ENCODE peak calls at places on chromosome 20, in nine cellular contexts. Y is upper lobe of left lung, S is transverse colon, A is cardiac fibroblast, J is nucleus accumbens, N is AG08396, H is A172, R is heart left ventricle, C is lower leg skin. X is an unnamed sample.

GRCh38 chr20:23116301-23117089 is 30.4 kb upstream of the CD93 start:
- DNase-seq in Y (no peak), S (no peak), A (no peak), J (no peak), N (peak; percentile 48), H (peak; percentile 5), R (no peak), C (no peak), X (no peak)

GRCh38 chr20:45945678-45946148 is 11.2 kb downstream of the PCIF1 start:
- DNase-seq in Y (no peak), S (no peak), A (no peak), J (no peak), N (no peak), H (peak; percentile 95), R (no peak), C (no peak), X (no peak)

GRCh38 chr20:3406481-3407425 is 716 bp downstream of the DNAAF9 start:
- DNase-seq in Y (peak; percentile 36), S (peak; percentile 21), A (peak; percentile 79), J (peak; percentile 67), N (peak; percentile 36), H (peak; percentile 45), R (no peak), C (peak; percentile 43), X (no peak)

GRCh38 chr20:60976139-60976538 is 275.9 kb upstream of the CDH4 start:
- DNase-seq in Y (no peak), S (no peak), A (no peak), J (no peak), N (no peak), H (no peak), R (no peak), C (no peak), X (no peak)

GRCh38 chr20:25015986-25016385 is 23.4 kb upstream of the APMAP start:
- DNase-seq in Y (peak; percentile 17), S (peak; percentile 19), A (no peak), J (no peak), N (no peak), H (no peak), R (no peak), C (no peak), X (no peak)

GRCh38 chr20:35305682-35306556 is 13.7 kb upstream of the FAM83C start:
- DNase-seq in Y (peak; percentile 50), S (peak; percentile 59), A (peak; percentile 99), J (no peak), N (peak; percentile 94), H (peak; percentile 100), R (no peak), C (peak; percentile 86), X (peak; percentile 33)

GRCh38 chr20:1370548-1371110 is 22.2 kb downstream of the FKBP1A start:
- DNase-seq in Y (no peak), S (no peak), A (peak; percentile 36), J (no peak), N (peak; percentile 16), H (peak; percentile 43), R (no peak), C (no peak), X (no peak)

GRCh38 chr20:61520761-61521460 is 268.9 kb downstream of the CDH4 start:
- DNase-seq in Y (no peak), S (no peak), A (peak; percentile 61), J (no peak), N (peak; percentile 87), H (peak; percentile 82), R (no peak), C (no peak), X (no peak)

GRCh38 chr20:24149175-24149574 is 160.6 kb upstream of the GGTLC1 start:
- DNase-seq in Y (no peak), S (no peak), A (no peak), J (no peak), N (no peak), H (peak; percentile 87), R (no peak), C (no peak), X (no peak)

GRCh38 chr20:25083141-25083772 is 1.3 kb upstream of the VSX1 start:
- DNase-seq in Y (no peak), S (no peak), A (no peak), J (no peak), N (peak; percentile 35), H (no peak), R (no peak), C (no peak), X (no peak)

GRCh38 chr20:23159256-23159922 is 73.3 kb upstream of the CD93 start:
- DNase-seq in Y (peak; percentile 75), S (no peak), A (no peak), J (no peak), N (no peak), H (no peak), R (no peak), C (no peak), X (no peak)

GRCh38 chr20:64037498-64038213 is 1.7 kb downstream of the C20orf204 start:
- DNase-seq in Y (no peak), S (no peak), A (no peak), J (no peak), N (no peak), H (no peak), R (no peak), C (no peak), X (no peak)

GRCh38 chr20:38447931-38448675 is 13.0 kb upstream of the SNHG17 start:
- DNase-seq in Y (no peak), S (no peak), A (no peak), J (no peak), N (no peak), H (no peak), R (no peak), C (no peak), X (no peak)

GRCh38 chr20:23143098-23143497 is 57.0 kb upstream of the CD93 start:
- DNase-seq in Y (peak; percentile 87), S (peak; percentile 37), A (peak; percentile 85), J (no peak), N (peak; percentile 75), H (peak; percentile 93), R (no peak), C (peak; percentile 78), X (no peak)

GRCh38 chr20:49712118-49712517 is 1.6 kb downstream of the B4GALT5 start:
- DNase-seq in Y (no peak), S (no peak), A (no peak), J (no peak), N (no peak), H (no peak), R (no peak), C (no peak), X (no peak)

GRCh38 chr20:33568378-33569289 is 78.7 kb downstream of the CBFA2T2 start:
- DNase-seq in Y (no peak), S (no peak), A (peak; percentile 5), J (peak; percentile 38), N (no peak), H (no peak), R (no peak), C (peak; percentile 47), X (no peak)

GRCh38 chr20:40948352-40949267 is 80.0 kb upstream of the TOP1 start:
- DNase-seq in Y (no peak), S (no peak), A (peak; percentile 16), J (no peak), N (no peak), H (peak; percentile 81), R (no peak), C (no peak), X (no peak)

GRCh38 chr20:20003088-20003954 is 13.8 kb upstream of the NAA20 start:
- DNase-seq in Y (no peak), S (peak; percentile 27), A (peak; percentile 76), J (peak; percentile 44), N (no peak), H (no peak), R (no peak), C (no peak), X (no peak)

GRCh38 chr20:63074631-63075030 is 67.9 kb upstream of the BHLHE23 start:
- DNase-seq in Y (no peak), S (no peak), A (no peak), J (no peak), N (no peak), H (no peak), R (no peak), C (no peak), X (no peak)

GRCh38 chr20:24681634-24682495 is 212.4 kb downstream of the SYNDIG1 start:
- DNase-seq in Y (no peak), S (no peak), A (no peak), J (no peak), N (no peak), H (peak; percentile 75), R (peak; percentile 45), C (no peak), X (no peak)

GRCh38 chr20:58457083-58457680 is 58.0 kb downstream of the APCDD1L start:
- DNase-seq in Y (no peak), S (no peak), A (peak; percentile 94), J (no peak), N (no peak), H (peak; percentile 71), R (no peak), C (no peak), X (no peak)

GRCh38 chr20:757509-757908 is 10.8 kb downstream of the SLC52A3 start:
- DNase-seq in Y (no peak), S (no peak), A (no peak), J (no peak), N (no peak), H (no peak), R (no peak), C (no peak), X (no peak)

GRCh38 chr20:23132930-23133559 is 46.9 kb upstream of the CD93 start:
- DNase-seq in Y (peak; percentile 68), S (no peak), A (no peak), J (no peak), N (no peak), H (no peak), R (no peak), C (no peak), X (no peak)

GRCh38 chr20:6698723-6699122 is 68.8 kb upstream of the BMP2 start:
- DNase-seq in Y (no peak), S (no peak), A (no peak), J (no peak), N (no peak), H (no peak), R (no peak), C (no peak), X (no peak)

GRCh38 chr20:10731190-10731955 is 57.6 kb upstream of the JAG1 start:
- DNase-seq in Y (no peak), S (no peak), A (peak; percentile 76), J (no peak), N (peak; percentile 25), H (peak; percentile 62), R (no peak), C (no peak), X (no peak)

GRCh38 chr20:3282271-3283221 is 43.6 kb upstream of the SLC4A11 start:
- DNase-seq in Y (no peak), S (no peak), A (no peak), J (no peak), N (no peak), H (no peak), R (no peak), C (no peak), X (no peak)

GRCh38 chr20:21246143-21246542 is 57.0 kb upstream of the XRN2 start:
- DNase-seq in Y (no peak), S (no peak), A (no peak), J (no peak), N (no peak), H (no peak), R (no peak), C (no peak), X (no peak)

GRCh38 chr20:21048841-21049273 is 57.3 kb downstream of the LINC00237 start:
- DNase-seq in Y (no peak), S (peak; percentile 28), A (peak; percentile 3), J (no peak), N (peak; percentile 31), H (peak; percentile 10), R (no peak), C (no peak), X (peak; percentile 78)

GRCh38 chr20:10547276-10548114 is 112.4 kb downstream of the SLX4IP start:
- DNase-seq in Y (no peak), S (no peak), A (no peak), J (no peak), N (no peak), H (no peak), R (no peak), C (no peak), X (no peak)

GRCh38 chr20:44334709-44335108 is 2.1 kb upstream of the R3HDML start:
- DNase-seq in Y (no peak), S (no peak), A (no peak), J (no peak), N (no peak), H (no peak), R (no peak), C (no peak), X (no peak)

GRCh38 chr20:38875170-38875993 is 50.8 kb upstream of the FAM83D start:
- DNase-seq in Y (peak; percentile 36), S (peak; percentile 76), A (no peak), J (no peak), N (no peak), H (no peak), R (no peak), C (no peak), X (no peak)

X was measured in HEK293T.